ENCODE peak calls at places on chromosomes 7 and 10, in nine cellular contexts. One of them, this sample, is unnamed.

GRCh38 chr10:107994621-107995274 is 830.2 kb upstream of the SORCS1 start:
- DNase-seq in cardiac muscle cell: peak; percentile 50
- DNase-seq in foreskin keratinocyte: no peak
- DNase-seq in left ventricle myocardium inferior: no peak
- DNase-seq in tibial artery: no peak
- DNase-seq in trophoblast cell: no peak
- DNase-seq in RWPE2: no peak
- DNase-seq in pancreas: no peak
- DNase-seq in BE2C: no peak
- DNase-seq in this sample: peak; percentile 44

GRCh38 chr7:84855758-84856157 is 331.1 kb downstream of the SEMA3D start:
- DNase-seq in left ventricle myocardium inferior: no peak
- DNase-seq in tibial artery: no peak
- DNase-seq in RWPE2: no peak
- DNase-seq in foreskin keratinocyte: no peak
- DNase-seq in trophoblast cell: no peak
- DNase-seq in BE2C: no peak
- DNase-seq in pancreas: no peak
- DNase-seq in cardiac muscle cell: no peak
- DNase-seq in this sample: no peak

GRCh38 chr7:155862088-155862487 is 49.8 kb upstream of the SHH start:
- DNase-seq in RWPE2: no peak
- DNase-seq in trophoblast cell: no peak
- DNase-seq in cardiac muscle cell: no peak
- DNase-seq in BE2C: no peak
- DNase-seq in left ventricle myocardium inferior: no peak
- DNase-seq in foreskin keratinocyte: peak; percentile 11
- DNase-seq in tibial artery: no peak
- DNase-seq in pancreas: no peak
- DNase-seq in this sample: peak; percentile 4

GRCh38 chr10:80443531-80443974 is 10.6 kb upstream of the TSPAN14 start:
- DNase-seq in left ventricle myocardium inferior: no peak
- DNase-seq in RWPE2: no peak
- DNase-seq in trophoblast cell: peak; percentile 80
- DNase-seq in BE2C: peak; percentile 58
- DNase-seq in foreskin keratinocyte: no peak
- DNase-seq in tibial artery: peak; percentile 51
- DNase-seq in cardiac muscle cell: peak; percentile 67
- DNase-seq in pancreas: peak; percentile 34
- DNase-seq in this sample: no peak

GRCh38 chr10:110829721-110830410 is 41.9 kb upstream of the PDCD4 start:
- DNase-seq in pancreas: no peak
- DNase-seq in RWPE2: no peak
- DNase-seq in foreskin keratinocyte: no peak
- DNase-seq in trophoblast cell: no peak
- DNase-seq in cardiac muscle cell: no peak
- DNase-seq in tibial artery: no peak
- DNase-seq in left ventricle myocardium inferior: no peak
- DNase-seq in BE2C: no peak
- DNase-seq in this sample: no peak

GRCh38 chr10:133568287-133568614 is 2.9 kb upstream of the SYCE1 start:
- DNase-seq in left ventricle myocardium inferior: no peak
- DNase-seq in foreskin keratinocyte: no peak
- DNase-seq in trophoblast cell: no peak
- DNase-seq in pancreas: no peak
- DNase-seq in cardiac muscle cell: no peak
- DNase-seq in RWPE2: no peak
- DNase-seq in tibial artery: no peak
- DNase-seq in BE2C: no peak
- DNase-seq in this sample: no peak

GRCh38 chr7:11865671-11866070 is 33.7 kb upstream of the THSD7A start:
- DNase-seq in BE2C: no peak
- DNase-seq in pancreas: no peak
- DNase-seq in tibial artery: no peak
- DNase-seq in foreskin keratinocyte: no peak
- DNase-seq in trophoblast cell: no peak
- DNase-seq in left ventricle myocardium inferior: no peak
- DNase-seq in cardiac muscle cell: no peak
- DNase-seq in RWPE2: no peak
- DNase-seq in this sample: no peak

GRCh38 chr10:11551915-11552602 is 59.4 kb downstream of the USP6NL start:
- DNase-seq in left ventricle myocardium inferior: no peak
- DNase-seq in foreskin keratinocyte: peak; percentile 94
- DNase-seq in RWPE2: no peak
- DNase-seq in BE2C: no peak
- DNase-seq in tibial artery: no peak
- DNase-seq in trophoblast cell: peak; percentile 35
- DNase-seq in pancreas: no peak
- DNase-seq in cardiac muscle cell: peak; percentile 91
- DNase-seq in this sample: peak; percentile 95

GRCh38 chr10:1037098-1037497 is 11.4 kb upstream of the IDI2 start:
- DNase-seq in cardiac muscle cell: no peak
- DNase-seq in trophoblast cell: no peak
- DNase-seq in BE2C: no peak
- DNase-seq in tibial artery: no peak
- DNase-seq in pancreas: no peak
- DNase-seq in left ventricle myocardium inferior: no peak
- DNase-seq in RWPE2: no peak
- DNase-seq in foreskin keratinocyte: no peak
- DNase-seq in this sample: no peak

GRCh38 chr10:1036341-1036791 is 10.7 kb upstream of the IDI2 start:
- DNase-seq in trophoblast cell: peak; percentile 85
- DNase-seq in BE2C: no peak
- DNase-seq in left ventricle myocardium inferior: no peak
- DNase-seq in pancreas: no peak
- DNase-seq in tibial artery: no peak
- DNase-seq in cardiac muscle cell: no peak
- DNase-seq in foreskin keratinocyte: peak; percentile 94
- DNase-seq in RWPE2: peak; percentile 71
- DNase-seq in this sample: peak; percentile 93

GRCh38 chr10:1035201-1035600 is 9.5 kb upstream of the IDI2 start:
- DNase-seq in cardiac muscle cell: no peak
- DNase-seq in pancreas: no peak
- DNase-seq in tibial artery: no peak
- DNase-seq in BE2C: no peak
- DNase-seq in trophoblast cell: no peak
- DNase-seq in left ventricle myocardium inferior: no peak
- DNase-seq in RWPE2: no peak
- DNase-seq in foreskin keratinocyte: no peak
- DNase-seq in this sample: no peak

GRCh38 chr10:1033601-1034000 is 7.9 kb upstream of the IDI2 start:
- DNase-seq in foreskin keratinocyte: no peak
- DNase-seq in trophoblast cell: no peak
- DNase-seq in cardiac muscle cell: no peak
- DNase-seq in RWPE2: no peak
- DNase-seq in tibial artery: no peak
- DNase-seq in BE2C: no peak
- DNase-seq in left ventricle myocardium inferior: no peak
- DNase-seq in pancreas: no peak
- DNase-seq in this sample: no peak

DNA sequence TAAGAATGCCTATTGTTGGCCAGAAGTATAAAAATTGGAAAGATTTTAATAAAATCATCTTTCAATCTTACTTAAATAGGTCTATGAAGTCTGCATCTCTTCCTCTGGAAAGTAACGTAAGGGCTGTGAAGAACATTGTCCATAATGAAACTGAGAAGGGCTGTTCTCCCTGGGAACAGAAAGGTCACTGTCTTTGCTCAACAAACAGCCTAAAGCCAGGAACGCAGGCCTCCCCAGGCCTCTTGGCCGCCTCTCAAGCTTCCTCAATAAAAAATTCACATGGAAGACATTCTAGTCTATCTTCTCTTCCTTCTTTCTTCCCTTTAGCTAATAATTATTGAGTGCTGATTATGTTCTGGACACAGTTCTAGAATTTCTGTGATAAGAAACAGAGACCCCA is 9.1 kb upstream of the IDI2 start:
- DNase-seq in BE2C: no peak
- DNase-seq in RWPE2: no peak
- DNase-seq in trophoblast cell: no peak
- DNase-seq in foreskin keratinocyte: no peak
- DNase-seq in tibial artery: no peak
- DNase-seq in left ventricle myocardium inferior: no peak
- DNase-seq in pancreas: no peak
- DNase-seq in cardiac muscle cell: no peak
- DNase-seq in this sample: no peak
- H3K4me1 ChIP-seq in BE2C: no peaks in the 10 kb centered on the region
- H3K4me1 ChIP-seq in RWPE2: peaks cover 3% of the 10 kb centered on the region
- H3K4me1 ChIP-seq in trophoblast cell: no peaks in the 10 kb centered on the region
- H3K4me1 ChIP-seq in foreskin keratinocyte: no peaks in the 10 kb centered on the region
- H3K4me1 ChIP-seq in tibial artery: no peaks in the 10 kb centered on the region
- H3K4me1 ChIP-seq in left ventricle myocardium inferior: peaks cover 5% of the 10 kb centered on the region
- H3K4me1 ChIP-seq in pancreas: no peaks in the 10 kb centered on the region
- H3K4me1 ChIP-seq in cardiac muscle cell: no peaks in the 10 kb centered on the region
- H3K4me1 ChIP-seq in this sample: peaks cover 17% of the 10 kb centered on the region

GRCh38 chr10:87619705-87620104 is 40.0 kb upstream of the PAPSS2 start:
- DNase-seq in BE2C: no peak
- DNase-seq in pancreas: no peak
- DNase-seq in trophoblast cell: no peak
- DNase-seq in foreskin keratinocyte: no peak
- DNase-seq in left ventricle myocardium inferior: no peak
- DNase-seq in tibial artery: no peak
- DNase-seq in cardiac muscle cell: no peak
- DNase-seq in RWPE2: no peak
- DNase-seq in this sample: peak; percentile 6

GRCh38 chr10:87626422-87626892 is 33.2 kb upstream of the PAPSS2 start:
- DNase-seq in cardiac muscle cell: no peak
- DNase-seq in foreskin keratinocyte: no peak
- DNase-seq in BE2C: no peak
- DNase-seq in tibial artery: no peak
- DNase-seq in trophoblast cell: no peak
- DNase-seq in pancreas: no peak
- DNase-seq in RWPE2: no peak
- DNase-seq in left ventricle myocardium inferior: no peak
- DNase-seq in this sample: no peak

GRCh38 chr10:87622290-87623004 is 37.2 kb upstream of the PAPSS2 start:
- DNase-seq in left ventricle myocardium inferior: no peak
- DNase-seq in trophoblast cell: no peak
- DNase-seq in tibial artery: no peak
- DNase-seq in RWPE2: no peak
- DNase-seq in pancreas: no peak
- DNase-seq in cardiac muscle cell: no peak
- DNase-seq in foreskin keratinocyte: no peak
- DNase-seq in BE2C: no peak
- DNase-seq in this sample: peak; percentile 40

GRCh38 chr10:87623191-87623590 is 36.5 kb upstream of the PAPSS2 start:
- DNase-seq in trophoblast cell: no peak
- DNase-seq in pancreas: no peak
- DNase-seq in left ventricle myocardium inferior: no peak
- DNase-seq in foreskin keratinocyte: no peak
- DNase-seq in BE2C: no peak
- DNase-seq in cardiac muscle cell: no peak
- DNase-seq in RWPE2: no peak
- DNase-seq in tibial artery: no peak
- DNase-seq in this sample: no peak

GRCh38 chr10:87625658-87626057 is 34.0 kb upstream of the PAPSS2 start:
- DNase-seq in RWPE2: no peak
- DNase-seq in trophoblast cell: no peak
- DNase-seq in BE2C: no peak
- DNase-seq in foreskin keratinocyte: no peak
- DNase-seq in left ventricle myocardium inferior: no peak
- DNase-seq in pancreas: no peak
- DNase-seq in cardiac muscle cell: no peak
- DNase-seq in tibial artery: no peak
- DNase-seq in this sample: no peak
- H3K4me1 ChIP-seq in RWPE2: no peaks in the 10 kb centered on the region
- H3K4me1 ChIP-seq in trophoblast cell: peaks cover 2% of the 10 kb centered on the region
- H3K4me1 ChIP-seq in BE2C: no peaks in the 10 kb centered on the region
- H3K4me1 ChIP-seq in foreskin keratinocyte: peaks cover 4% of the 10 kb centered on the region
- H3K4me1 ChIP-seq in left ventricle myocardium inferior: no peaks in the 10 kb centered on the region
- H3K4me1 ChIP-seq in pancreas: no peaks in the 10 kb centered on the region
- H3K4me1 ChIP-seq in cardiac muscle cell: no peaks in the 10 kb centered on the region
- H3K4me1 ChIP-seq in tibial artery: no peaks in the 10 kb centered on the region
- H3K4me1 ChIP-seq in this sample: no peaks in the 10 kb centered on the region

DNA sequence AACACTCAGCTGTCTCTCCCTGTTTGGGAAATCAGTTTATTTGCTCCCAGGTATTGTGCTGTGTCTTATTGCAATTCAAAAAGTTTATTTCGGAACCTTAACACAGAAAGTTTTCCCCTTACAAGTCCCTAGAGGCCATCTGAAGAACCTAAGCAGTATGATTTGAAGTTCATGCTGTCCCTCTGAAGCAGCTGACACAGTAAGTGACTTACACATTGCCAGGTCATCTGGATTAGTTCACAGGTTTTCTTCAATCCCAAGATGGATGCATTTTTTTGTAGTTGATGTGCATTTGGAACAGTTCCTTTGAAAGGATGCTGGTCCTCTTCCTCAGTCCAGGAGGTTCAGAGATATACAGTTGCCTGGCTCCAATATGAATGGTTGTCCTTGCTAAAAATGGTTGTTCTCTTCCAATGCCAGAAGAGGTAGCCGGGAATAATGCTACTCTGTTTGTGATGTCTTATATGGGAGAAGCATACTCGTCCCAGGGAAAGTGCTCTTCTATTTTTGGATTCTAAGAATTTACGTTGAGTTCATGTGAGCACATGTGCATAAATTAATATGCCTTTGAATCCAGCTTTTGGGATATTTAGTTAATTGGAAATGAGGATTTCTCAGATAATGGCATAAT is 183.5 kb upstream of the PHYHIPL start:
- DNase-seq in RWPE2: no peak
- DNase-seq in BE2C: no peak
- DNase-seq in left ventricle myocardium inferior: no peak
- DNase-seq in trophoblast cell: no peak
- DNase-seq in cardiac muscle cell: no peak
- DNase-seq in tibial artery: no peak
- DNase-seq in pancreas: no peak
- DNase-seq in foreskin keratinocyte: no peak
- DNase-seq in this sample: no peak
- H3K4me1 ChIP-seq in RWPE2: no peaks in the 10 kb centered on the region
- H3K4me1 ChIP-seq in BE2C: peaks cover 26% of the 10 kb centered on the region
- H3K4me1 ChIP-seq in left ventricle myocardium inferior: peaks cover 11% of the 10 kb centered on the region
- H3K4me1 ChIP-seq in trophoblast cell: no peaks in the 10 kb centered on the region
- H3K4me1 ChIP-seq in cardiac muscle cell: no peaks in the 10 kb centered on the region
- H3K4me1 ChIP-seq in tibial artery: no peaks in the 10 kb centered on the region
- H3K4me1 ChIP-seq in pancreas: peaks cover 10% of the 10 kb centered on the region
- H3K4me1 ChIP-seq in foreskin keratinocyte: no peaks in the 10 kb centered on the region
- H3K4me1 ChIP-seq in this sample: no peaks in the 10 kb centered on the region

GRCh38 chr10:69443354-69443753 is 7.9 kb upstream of the TSPAN15 start:
- DNase-seq in foreskin keratinocyte: no peak
- DNase-seq in trophoblast cell: no peak
- DNase-seq in cardiac muscle cell: no peak
- DNase-seq in pancreas: no peak
- DNase-seq in tibial artery: no peak
- DNase-seq in RWPE2: no peak
- DNase-seq in left ventricle myocardium inferior: no peak
- DNase-seq in BE2C: no peak
- DNase-seq in this sample: no peak

GRCh38 chr10:69446650-69447151 is 4.6 kb upstream of the TSPAN15 start:
- DNase-seq in BE2C: no peak
- DNase-seq in pancreas: no peak
- DNase-seq in foreskin keratinocyte: peak; percentile 79
- DNase-seq in RWPE2: no peak
- DNase-seq in trophoblast cell: peak; percentile 35
- DNase-seq in cardiac muscle cell: peak; percentile 80
- DNase-seq in left ventricle myocardium inferior: no peak
- DNase-seq in tibial artery: no peak
- DNase-seq in this sample: peak; percentile 80

GRCh38 chr10:69449841-69450240 is 1.4 kb upstream of the TSPAN15 start:
- DNase-seq in tibial artery: no peak
- DNase-seq in RWPE2: no peak
- DNase-seq in cardiac muscle cell: peak; percentile 64
- DNase-seq in pancreas: peak; percentile 64
- DNase-seq in trophoblast cell: no peak
- DNase-seq in left ventricle myocardium inferior: no peak
- DNase-seq in BE2C: peak; percentile 86
- DNase-seq in foreskin keratinocyte: no peak
- DNase-seq in this sample: no peak

GRCh38 chr10:69445094-69445493 is 6.2 kb upstream of the TSPAN15 start:
- DNase-seq in RWPE2: no peak
- DNase-seq in cardiac muscle cell: no peak
- DNase-seq in BE2C: no peak
- DNase-seq in trophoblast cell: no peak
- DNase-seq in left ventricle myocardium inferior: no peak
- DNase-seq in tibial artery: no peak
- DNase-seq in foreskin keratinocyte: no peak
- DNase-seq in pancreas: no peak
- DNase-seq in this sample: no peak

DNA sequence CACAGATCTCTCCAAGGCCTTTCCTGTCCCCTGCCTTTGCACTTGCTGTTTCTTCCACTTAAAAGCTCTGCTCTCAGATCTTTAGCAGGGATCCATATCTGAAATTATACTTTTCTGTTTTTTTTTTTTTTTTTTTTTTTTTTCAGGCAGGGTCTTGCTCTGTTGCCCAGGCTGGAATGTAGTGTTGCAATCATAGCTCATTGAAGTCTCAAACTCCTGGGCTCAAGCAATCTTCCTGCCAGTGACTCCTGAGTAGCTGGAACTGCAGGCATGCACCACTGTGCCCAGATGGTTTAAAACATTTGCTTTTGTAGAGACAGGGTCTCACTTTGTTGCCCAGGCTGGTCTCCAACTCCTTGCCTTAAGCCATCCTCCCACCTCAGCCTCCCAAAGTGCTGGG is 5.0 kb upstream of the TSPAN15 start:
- DNase-seq in cardiac muscle cell: peak; percentile 44
- DNase-seq in RWPE2: no peak
- DNase-seq in tibial artery: no peak
- DNase-seq in left ventricle myocardium inferior: no peak
- DNase-seq in pancreas: no peak
- DNase-seq in foreskin keratinocyte: no peak
- DNase-seq in trophoblast cell: no peak
- DNase-seq in BE2C: no peak
- DNase-seq in this sample: no peak
- H3K4me1 ChIP-seq in cardiac muscle cell: peaks cover 11% of the 10 kb centered on the region
- H3K4me1 ChIP-seq in RWPE2: peaks cover 32% of the 10 kb centered on the region
- H3K4me1 ChIP-seq in tibial artery: no peaks in the 10 kb centered on the region
- H3K4me1 ChIP-seq in left ventricle myocardium inferior: peaks cover 20% of the 10 kb centered on the region
- H3K4me1 ChIP-seq in pancreas: peaks cover 13% of the 10 kb centered on the region
- H3K4me1 ChIP-seq in foreskin keratinocyte: peaks cover 18% of the 10 kb centered on the region
- H3K4me1 ChIP-seq in trophoblast cell: peaks cover 42% of the 10 kb centered on the region
- H3K4me1 ChIP-seq in BE2C: peaks cover 2% of the 10 kb centered on the region
- H3K4me1 ChIP-seq in this sample: peaks cover 16% of the 10 kb centered on the region

This sample was measured in mammary epithelial cell.